ENCODE peak calls at places on chromosomes 16 and 17, in five cellular contexts. X is heart left ventricle, R is uterus, Q is A549, V is GM23338. B is an unnamed sample.

GRCh38 chr16:25095636-25096035 is 15.9 kb upstream of the LCMT1 start:
- DNase-seq in X (no peak), R (no peak), Q (no peak), V (no peak), B (no peak)

GRCh38 chr16:2470603-2471015 is 488 bp upstream of the NTN3 start:
- DNase-seq in X (no peak), R (no peak), Q (no peak), V (peak), B (no peak)

GRCh38 chr17:69042308-69042707 is 18.4 kb downstream of the ABCA9 start:
- DNase-seq in X (no peak), R (no peak), Q (no peak), V (no peak), B (no peak)

GRCh38 chr17:27569257-27569722 is 61.7 kb upstream of the LGALS9 start:
- DNase-seq in X (no peak), R (peak), Q (peak), V (peak), B (no peak)

GRCh38 chr16:1375741-1376410 is 24.1 kb downstream of the GNPTG start:
- DNase-seq in X (no peak), R (no peak), Q (no peak), V (no peak), B (no peak)

GRCh38 chr16:704047-704446 is 1.6 kb downstream of the FBXL16 start:
- DNase-seq in X (no peak), R (no peak), Q (no peak), V (no peak), B (no peak)

GRCh38 chr17:40145476-40145875 is 5.1 kb downstream of the CASC3 start:
- DNase-seq in X (no peak), R (no peak), Q (no peak), V (no peak), B (no peak)

GRCh38 chr17:4974064-4974670 is 6.5 kb upstream of the SPAG7 start:
- DNase-seq in X (no peak), R (no peak), Q (no peak), V (no peak), B (no peak)

GRCh38 chr16:52621651-52622050 is 74.7 kb upstream of the TOX3 start:
- DNase-seq in X (no peak), R (no peak), Q (no peak), V (no peak), B (no peak)

GRCh38 chr16:89478576-89479221 is 11.7 kb downstream of the ANKRD11 start:
- DNase-seq in X (no peak), R (no peak), Q (no peak), V (no peak), B (peak)

GRCh38 chr17:82173351-82174041 is 39.1 kb downstream of the CCDC57 start:
- DNase-seq in X (peak), R (no peak), Q (no peak), V (peak), B (no peak)

GRCh38 chr16:84985079-84986065 is 26.0 kb downstream of the ZDHHC7 start:
- DNase-seq in X (peak), R (no peak), Q (no peak), V (no peak), B (peak)

GRCh38 chr17:79082311-79083190 is 7.9 kb downstream of the ENGASE start:
- DNase-seq in X (peak), R (no peak), Q (peak), V (peak), B (peak)

GRCh38 chr16:1154291-1154886 is 1.5 kb downstream of the CACNA1H start:
- DNase-seq in X (no peak), R (no peak), Q (peak), V (peak), B (no peak)

GRCh38 chr17:78879679-78880186 is 23.3 kb downstream of the CEP295NL start:
- DNase-seq in X (peak), R (peak), Q (no peak), V (no peak), B (no peak)

GRCh38 chr16:50747206-50747956 is 5.5 kb downstream of the CYLD start:
- DNase-seq in X (no peak), R (no peak), Q (no peak), V (peak), B (peak)

GRCh38 chr17:38742431-38743308 is 5.5 kb downstream of the PCGF2 start:
- DNase-seq in X (peak), R (peak), Q (no peak), V (no peak), B (no peak)

GRCh38 chr17:65553009-65553645 is 8.3 kb downstream of the AXIN2 start:
- DNase-seq in X (no peak), R (no peak), Q (no peak), V (no peak), B (no peak)

GRCh38 chr17:74123866-74124265 is 79.6 kb upstream of the RPL38 start:
- DNase-seq in X (no peak), R (no peak), Q (no peak), V (no peak), B (no peak)

GRCh38 chr17:74123350-74123749 is 80.1 kb upstream of the RPL38 start:
- DNase-seq in X (no peak), R (no peak), Q (no peak), V (no peak), B (no peak)

GRCh38 chr17:74126959-74127358 is 76.5 kb upstream of the RPL38 start:
- DNase-seq in X (no peak), R (no peak), Q (no peak), V (no peak), B (no peak)

GRCh38 chr17:74126179-74126900 is 77.1 kb upstream of the RPL38 start:
- DNase-seq in X (no peak), R (no peak), Q (no peak), V (no peak), B (no peak)

DNA sequence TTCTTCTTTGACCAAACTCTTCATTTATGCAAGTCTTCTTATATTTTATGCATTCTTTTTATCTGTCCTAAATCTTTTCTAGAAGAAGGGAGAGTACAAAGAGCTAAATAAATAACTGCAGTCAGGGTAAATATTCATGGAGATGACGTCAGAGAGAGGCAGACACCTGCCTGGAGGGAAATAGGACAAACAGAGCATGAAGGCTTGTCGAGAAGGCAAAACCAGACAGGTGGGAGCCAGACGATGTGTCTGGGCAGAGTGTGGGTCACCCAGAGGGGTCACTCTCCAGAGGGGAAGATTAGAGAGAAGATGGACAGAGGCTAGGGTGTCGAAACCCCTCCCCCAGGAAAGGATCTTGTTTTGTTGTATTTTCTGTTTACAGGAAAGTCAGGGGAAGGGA is 78.3 kb upstream of the RPL38 start:
- DNase-seq in X (no peak), R (no peak), Q (no peak), V (no peak), B (no peak)
- H3K27ac ChIP-seq in X (no peak), R (no peak), Q (no peak), V (no peak), B (no peak)

GRCh38 chr16:67197704-67198103 is 1.2 kb upstream of the ELMO3 start:
- DNase-seq in X (no peak), R (no peak), Q (no peak), V (no peak), B (no peak)

GRCh38 chr16:67198238-67198734 is 645 bp upstream of the ELMO3 start:
- DNase-seq in X (no peak), R (no peak), Q (peak), V (peak), B (peak)

GRCh38 chr16:67199808-67200198 is 872 bp downstream of the ELMO3 start:
- DNase-seq in X (no peak), R (no peak), Q (no peak), V (peak), B (peak)

GRCh38 chr16:67200491-67200890 is 1.6 kb downstream of the ELMO3 start:
- DNase-seq in X (peak), R (no peak), Q (no peak), V (no peak), B (no peak)

GRCh38 chr16:67199011-67199807 is at the start of gene ELMO3:
- DNase-seq in X (no peak), R (no peak), Q (no peak), V (peak), B (peak)
- TF ChIP-seq CTCF in X (no peak), R (no peak), Q (no peak), V (peak), B (peak)

DNA sequence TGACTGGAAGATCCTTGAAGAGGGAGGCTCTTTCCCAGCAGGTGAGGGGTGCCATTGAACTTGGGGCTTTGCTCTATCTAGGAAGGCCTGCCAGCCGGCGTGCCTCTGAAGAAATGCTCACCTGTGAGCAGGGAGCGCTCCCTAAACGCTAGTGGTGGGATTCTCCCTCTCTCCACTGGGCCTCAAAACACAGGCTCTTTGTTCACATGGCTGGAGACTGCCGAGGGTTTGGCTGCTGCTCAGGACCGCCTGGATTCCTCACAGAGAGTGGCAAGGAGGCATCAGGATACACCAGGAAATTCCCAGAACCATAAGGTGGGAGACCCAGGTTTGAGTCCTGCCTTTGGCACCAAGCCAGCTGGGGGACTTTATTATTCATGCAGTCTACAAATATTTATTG is 17.6 kb upstream of the TMEM11 start:
- DNase-seq in X (peak), R (no peak), Q (no peak), V (no peak), B (no peak)
- H3K27ac ChIP-seq in X (no peak), R (no peak), Q (no peak), V (no peak), B (no peak)

GRCh38 chr17:63490321-63490720 is 13.5 kb downstream of the ACE start:
- DNase-seq in X (peak), R (no peak), Q (no peak), V (peak), B (no peak)
- TF ChIP-seq CTCF in X (no peak), R (no peak), Q (no peak), V (peak), B (no peak)

GRCh38 chr17:7932949-7933348 is 943 bp downstream of the CNTROB start:
- DNase-seq in X (no peak), R (peak), Q (peak), V (peak), B (peak)

GRCh38 chr17:7932483-7932891 is 481 bp downstream of the CNTROB start:
- DNase-seq in X (no peak), R (peak), Q (peak), V (peak), B (peak)

GRCh38 chr17:7929158-7930029 is at the start of gene KCNAB3:
- DNase-seq in X (peak), R (peak), Q (peak), V (peak), B (peak)

GRCh38 chr17:7930841-7931631 is 710 bp downstream of the TRAPPC1 start:
- DNase-seq in X (no peak), R (no peak), Q (peak), V (peak), B (no peak)

DNA sequence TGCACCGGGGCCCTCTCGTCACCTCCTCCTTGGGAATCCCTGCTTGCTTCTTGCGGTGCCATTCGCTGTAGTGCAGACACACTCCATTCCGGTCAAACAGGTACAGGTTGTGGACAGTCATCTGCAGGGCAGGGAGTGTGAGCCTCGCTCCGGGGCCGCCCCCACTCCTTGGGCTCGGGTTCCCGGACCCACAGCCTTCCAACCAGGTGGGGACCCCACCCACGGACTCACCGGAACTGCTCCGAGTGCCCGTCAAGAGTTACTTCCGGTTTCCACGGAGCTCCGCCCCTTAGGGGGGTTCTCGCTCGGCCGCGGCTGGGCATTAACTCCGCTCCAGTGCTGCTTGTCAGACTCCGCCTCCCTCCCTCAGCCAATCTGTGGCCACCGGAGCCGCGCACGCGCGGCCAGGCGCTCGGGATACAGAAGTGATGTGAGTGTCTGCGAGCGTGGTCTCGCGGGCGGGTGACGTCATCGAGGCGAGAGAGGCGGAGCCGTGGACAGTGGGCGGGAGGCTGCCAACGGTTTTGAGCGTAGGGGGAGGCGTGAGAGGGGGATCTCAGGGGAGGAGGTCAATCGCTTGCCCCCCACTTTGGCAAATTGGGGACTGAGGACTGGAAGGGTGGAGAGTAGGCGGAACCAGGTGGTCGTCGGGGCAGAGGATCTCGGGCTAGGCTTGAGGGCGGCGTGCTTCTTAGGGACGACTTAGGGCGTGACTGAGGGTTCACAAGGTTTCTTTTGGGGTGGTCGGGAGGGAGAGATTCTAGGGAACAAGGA is at the start of the genes CNTROB and TRAPPC1:
- DNase-seq in X (peak), R (peak), Q (peak), V (peak), B (peak)
- H3K27ac ChIP-seq in X (peak), R (peak), Q (peak), V (no peak), B (peak)